ENCODE peak calls at places on chromosomes 5 and 9, in five cellular contexts. Q is HepG2, V is PC-3, Z is pancreas, U is lower lobe of right lung. A is an unnamed sample. For H3K36me3, the result is how much of the 10 kb centered on the place peaks cover.

GRCh38 chr9:92974161-92974661 is 26.9 kb downstream of the FGD3 start:
- DNase-seq in V (peak), Z (peak), Q (peak), U (peak), A (peak)

GRCh38 chr9:573551-574410 is 267.7 kb upstream of the DMRT1 start:
- DNase-seq in V (no peak), Q (peak), U (peak), Z (peak), A (no peak)

GRCh38 chr9:6302417-6302816 is 25.8 kb upstream of the TPD52L3 start:
- DNase-seq in V (peak), Q (no peak), U (no peak), Z (no peak), A (peak)

GRCh38 chr5:61020415-61020814 is 75.4 kb downstream of the NDUFAF2 start:
- DNase-seq in U (peak), V (no peak), Z (peak), Q (peak), A (no peak)

GRCh38 chr9:95459218-95459617 is 57.6 kb downstream of the PTCH1 start:
- DNase-seq in Z (no peak), Q (no peak), U (no peak), V (no peak), A (peak)

GRCh38 chr9:79868532-79869189 is 296.9 kb downstream of the TLE4 start:
- DNase-seq in U (no peak), Q (no peak), V (no peak), Z (no peak), A (no peak)

GRCh38 chr5:27450607-27451006 is 412.2 kb upstream of the CDH9 start:
- DNase-seq in V (peak), U (no peak), Q (no peak), Z (no peak), A (no peak)

GRCh38 chr9:90793729-90794128 is 7.9 kb upstream of the SYK start:
- DNase-seq in U (no peak), V (no peak), Z (no peak), Q (no peak), A (no peak)

GRCh38 chr9:135879237-135879601 is 28.1 kb downstream of the CAMSAP1 start:
- DNase-seq in Q (no peak), U (no peak), Z (no peak), V (no peak), A (no peak)

GRCh38 chr5:55440188-55440646 is 94.5 kb downstream of the PLPP1 start:
- DNase-seq in U (no peak), Q (no peak), V (no peak), Z (no peak), A (no peak)

GRCh38 chr9:136978073-136978864 is 965 bp downstream of the PTGDS start:
- DNase-seq in V (peak), Z (peak), Q (no peak), U (peak), A (peak)

GRCh38 chr5:149215478-149216042 is 56.1 kb upstream of the AFAP1L1 start:
- DNase-seq in V (peak), Z (no peak), U (no peak), Q (no peak), A (no peak)

GRCh38 chr9:133492061-133493021 is 13.4 kb upstream of the SLC2A6 start:
- DNase-seq in Q (no peak), V (no peak), U (peak), Z (no peak), A (no peak)

GRCh38 chr5:109917154-109917546 is 227.4 kb downstream of the MAN2A1 start:
- DNase-seq in Z (no peak), U (no peak), V (no peak), Q (no peak), A (peak)

GRCh38 chr9:125732562-125732961 is 14.6 kb upstream of the PBX3 start:
- DNase-seq in V (peak), U (no peak), Z (no peak), Q (no peak), A (peak)

GRCh38 chr9:93667006-93667405 is 90.6 kb downstream of the PHF2 start:
- DNase-seq in Q (no peak), Z (peak), V (no peak), U (peak), A (no peak)

GRCh38 chr9:82996931-82997330 is 66.0 kb downstream of the RASEF start:
- DNase-seq in Z (no peak), Q (no peak), V (no peak), U (no peak), A (no peak)

GRCh38 chr5:98909363-98909762 is 19.4 kb downstream of the CHD1 start:
- DNase-seq in V (no peak), U (no peak), Z (no peak), Q (no peak), A (no peak)

GRCh38 chr5:71663570-71663969 is 55.5 kb upstream of the CARTPT start:
- DNase-seq in V (no peak), Z (no peak), Q (peak), U (no peak), A (no peak)

GRCh38 chr9:123662057-123662776 is 267.7 kb downstream of the DENND1A start:
- DNase-seq in Q (no peak), Z (no peak), U (no peak), V (no peak), A (no peak)

GRCh38 chr5:57887851-57888621 is 405.4 kb upstream of the ACTBL2 start:
- DNase-seq in U (no peak), Q (peak), Z (peak), V (peak), A (peak)

GRCh38 chr5:57889558-57889957 is 406.9 kb upstream of the ACTBL2 start:
- DNase-seq in U (no peak), V (peak), Q (peak), Z (no peak), A (peak)

GRCh38 chr5:57896596-57896995 is 414.0 kb upstream of the ACTBL2 start:
- DNase-seq in Z (no peak), V (peak), U (no peak), Q (no peak), A (no peak)

GRCh38 chr5:57895766-57896165 is 413.2 kb upstream of the ACTBL2 start:
- DNase-seq in V (no peak), Z (no peak), Q (no peak), U (no peak), A (no peak)

GRCh38 chr5:57891443-57891842 is 408.8 kb upstream of the ACTBL2 start:
- DNase-seq in Q (no peak), Z (no peak), U (no peak), V (no peak), A (no peak)
- H3K27ac ChIP-seq in Q (no peak), Z (no peak), U (no peak), V (no peak), A (no peak)

GRCh38 chr9:35603506-35603985 is 1.5 kb upstream of the TESK1 start:
- DNase-seq in Q (peak), U (peak), V (peak), Z (peak), A (peak)
- TF ChIP-seq CTCF in Q (no peak), U (no peak), V (no peak), Z (no peak), A (no peak)

DNA sequence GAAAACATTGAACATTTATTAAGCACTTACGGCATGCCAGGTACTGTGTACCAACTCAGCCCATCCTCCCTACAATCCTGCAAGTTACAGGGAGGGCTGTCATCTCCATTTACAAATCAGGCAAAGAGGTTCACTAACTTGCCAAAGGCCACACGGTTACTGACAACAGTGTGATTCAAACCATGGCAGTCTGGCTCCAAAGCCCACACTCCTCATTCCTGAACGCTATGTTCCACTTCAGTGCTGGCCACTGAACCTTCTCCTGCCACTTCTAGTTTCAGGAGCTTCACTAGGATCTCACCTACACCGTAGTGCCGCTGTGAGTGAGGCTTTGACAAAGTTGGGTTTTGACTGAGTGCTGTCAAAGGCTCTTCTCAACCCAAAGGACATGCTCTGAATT is 7.2 kb upstream of the LIFR start:
- DNase-seq in U (no peak), V (no peak), Z (no peak), Q (no peak), A (no peak)
- H3K36me3 ChIP-seq in U (under half), V (under half), Z (under half), Q (under half), A (under half)

DNA sequence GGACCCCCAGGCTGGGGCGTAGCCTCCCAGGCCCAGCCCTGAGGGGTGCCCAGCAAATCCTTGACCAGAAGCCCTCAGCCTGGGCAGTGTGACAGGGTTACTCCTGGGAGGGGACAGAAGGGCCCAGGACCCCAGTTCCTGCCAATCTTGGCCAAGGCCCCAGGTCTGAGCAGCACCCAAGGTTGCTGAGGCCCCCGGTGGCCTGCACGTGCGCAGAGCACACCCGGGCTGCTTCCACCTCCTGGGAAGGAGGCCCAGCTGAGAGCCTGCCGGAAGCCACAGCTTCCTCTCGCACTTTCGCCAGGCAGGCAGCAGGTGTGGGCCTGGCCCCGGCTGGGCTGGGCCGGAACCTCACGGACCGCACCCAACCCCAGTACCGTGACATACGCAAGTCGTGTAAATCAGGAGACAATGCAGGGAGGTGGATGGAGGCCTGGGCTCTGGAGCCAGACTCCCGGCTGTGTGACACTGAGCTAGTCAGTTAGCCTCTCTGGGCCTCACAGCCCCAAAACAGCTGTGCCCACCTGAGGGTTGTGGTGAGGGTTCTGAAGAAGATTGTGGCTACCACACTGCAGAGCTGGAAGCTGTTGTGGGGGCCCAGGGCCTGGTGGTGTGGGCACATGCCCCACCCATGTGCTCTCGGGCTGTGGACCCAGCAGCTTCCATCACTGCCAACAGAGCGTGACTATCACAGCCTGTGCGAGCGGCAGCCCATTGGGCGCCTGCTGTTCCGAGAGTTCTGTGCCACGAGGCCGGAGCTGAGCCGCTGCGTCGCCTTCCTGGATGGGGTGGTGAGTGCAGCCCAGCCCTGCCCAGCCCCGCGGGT is 5.1 kb downstream of the GRK6 start:
- DNase-seq in Q (no peak), V (no peak), Z (no peak), U (peak), A (no peak)
- H3K27ac ChIP-seq in Q (no peak), V (no peak), Z (no peak), U (peak), A (no peak)

GRCh38 chr9:18428621-18429020 is 45.3 kb upstream of the ADAMTSL1 start:
- DNase-seq in U (no peak), Q (no peak), Z (no peak), V (no peak), A (no peak)

GRCh38 chr9:18429065-18429464 is 44.9 kb upstream of the ADAMTSL1 start:
- DNase-seq in Z (no peak), U (no peak), Q (no peak), V (no peak), A (no peak)

GRCh38 chr9:18422296-18423036 is 51.5 kb upstream of the ADAMTSL1 start:
- DNase-seq in U (no peak), Q (no peak), Z (no peak), V (no peak), A (no peak)

GRCh38 chr9:18424132-18424531 is 49.8 kb upstream of the ADAMTSL1 start:
- DNase-seq in V (no peak), Q (no peak), U (no peak), Z (no peak), A (no peak)

DNA sequence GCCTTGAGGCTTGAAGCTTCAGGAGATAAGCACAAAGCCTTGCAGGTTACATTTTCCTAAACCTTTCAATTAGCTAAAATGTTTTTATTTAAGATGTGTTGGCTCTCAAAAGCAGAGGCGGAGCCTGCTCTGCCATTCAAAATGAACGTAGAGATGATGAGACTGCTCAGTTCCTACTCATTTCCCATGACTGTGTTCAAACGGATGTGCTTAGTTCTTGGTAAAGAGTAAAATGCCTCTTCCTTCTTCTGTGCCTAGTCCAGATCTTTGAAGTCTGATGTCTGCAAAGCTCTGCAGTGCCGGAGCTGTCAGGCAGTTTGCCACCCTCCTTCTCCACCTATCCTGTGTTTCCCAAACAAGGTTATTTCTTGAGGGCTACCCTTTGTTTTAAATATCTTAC is 46.3 kb upstream of the ADAMTSL1 start:
- DNase-seq in Z (no peak), U (no peak), Q (no peak), V (no peak), A (no peak)
- TF ChIP-seq CTCF in Z (no peak), U (no peak), Q (no peak), V (no peak), A (no peak)

GRCh38 chr9:14293801-14294200 is 20.1 kb downstream of the NFIB start:
- DNase-seq in Z (no peak), V (no peak), Q (no peak), U (no peak), A (no peak)

GRCh38 chr9:14296462-14296861 is 17.5 kb downstream of the NFIB start:
- DNase-seq in Z (peak), V (no peak), Q (no peak), U (no peak), A (no peak)

GRCh38 chr9:14298607-14299022 is 15.3 kb downstream of the NFIB start:
- DNase-seq in U (no peak), V (no peak), Z (no peak), Q (no peak), A (no peak)

GRCh38 chr9:14292181-14292773 is 21.7 kb downstream of the NFIB start:
- DNase-seq in U (no peak), Q (no peak), V (no peak), Z (no peak), A (no peak)

DNA sequence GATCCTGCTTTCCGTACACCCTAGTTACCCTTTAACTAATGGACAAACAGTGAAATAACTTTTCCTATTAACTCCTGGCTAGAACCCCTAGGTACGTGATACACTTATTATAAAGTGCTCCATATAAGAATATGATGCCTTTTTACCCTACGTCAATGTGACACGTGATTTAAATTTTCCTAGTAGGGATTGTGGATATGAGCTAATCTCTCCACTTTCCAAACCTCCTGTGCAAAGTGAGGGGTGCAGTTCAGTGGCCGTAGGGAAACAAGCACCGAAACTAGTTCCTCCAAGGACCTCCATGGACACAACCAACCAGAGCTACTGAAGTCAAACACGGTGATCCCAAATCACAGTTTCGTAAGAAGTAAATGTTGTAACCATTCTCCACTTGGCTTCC is 19.3 kb downstream of the NFIB start:
- DNase-seq in V (no peak), Z (peak), Q (no peak), U (no peak), A (no peak)
- H3K36me3 ChIP-seq in V (under half), Z (under half), Q (under half), U (under half), A (under half)

DNA sequence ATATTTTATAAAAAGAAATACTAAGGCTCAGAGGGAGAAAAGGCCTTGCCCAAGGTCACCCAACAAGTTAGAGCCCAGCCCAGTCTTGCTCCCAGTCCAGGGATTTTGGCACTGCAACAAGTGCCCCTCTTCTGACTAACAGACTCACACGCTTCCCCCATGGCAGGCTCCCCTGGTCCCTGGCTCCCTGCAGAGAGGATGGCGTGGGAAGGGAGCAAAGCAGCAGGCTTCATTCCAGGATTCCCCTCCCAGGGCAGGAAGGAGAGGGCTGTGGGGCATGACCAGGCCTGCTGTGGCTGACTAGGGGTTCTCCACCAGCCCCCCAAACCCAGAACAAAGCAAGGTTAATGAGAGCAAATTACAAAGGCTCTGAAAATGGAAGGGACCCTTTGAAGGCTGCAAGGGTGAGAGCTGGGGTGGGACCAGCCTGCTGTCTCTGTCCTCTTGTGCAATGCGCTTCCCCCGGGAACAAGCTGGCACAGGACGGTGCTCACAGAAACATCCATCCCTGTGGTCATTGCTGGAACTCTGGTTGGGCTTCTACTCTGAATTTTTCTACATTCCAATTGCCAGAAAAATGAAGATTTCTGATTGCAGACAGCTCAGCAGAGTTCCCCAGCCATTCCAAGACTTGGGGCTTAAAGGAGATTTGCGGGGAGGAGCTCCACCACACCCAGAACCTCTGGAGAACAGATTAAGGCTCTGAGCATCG is 37.1 kb upstream of the FAT2 start:
- DNase-seq in U (no peak), V (no peak), Z (no peak), Q (no peak), A (no peak)
- H3K27ac ChIP-seq in U (no peak), V (no peak), Z (no peak), Q (no peak), A (no peak)

A was measured in hepatocyte.